ENCODE peak calls at places on chromosome 19, in seven cellular contexts. C, U, M, L, N, A and V are unnamed samples.

GRCh38 chr19:21940684-21941083 is 70.1 kb downstream of the ZNF208 start:
- DNase-seq in C (no peak), U (no peak), M (no peak), L (no peak), N (no peak), A (no peak), V (no peak)

GRCh38 chr19:54665530-54665929 is 2.7 kb downstream of the LILRB4 start:
- DNase-seq in C (no peak), U (no peak), M (no peak), L (no peak), N (no peak), A (no peak), V (no peak)

GRCh38 chr19:30428281-30428680 is 56.1 kb downstream of the ZNF536 start:
- DNase-seq in C (no peak), U (no peak), M (no peak), L (no peak), N (no peak), A (no peak), V (no peak)

GRCh38 chr19:57773488-57773887 is 4.0 kb downstream of the ZNF586 start:
- DNase-seq in C (no peak), U (no peak), M (no peak), L (no peak), N (no peak), A (no peak), V (no peak)

GRCh38 chr19:13056052-13056660 is 46.5 kb downstream of the LYL1 start:
- DNase-seq in C (no peak), U (no peak), M (peak), L (peak), N (no peak), A (peak), V (no peak)

GRCh38 chr19:55096061-55096701 is 20.5 kb downstream of the EPS8L1 start:
- DNase-seq in C (no peak), U (no peak), M (no peak), L (peak), N (no peak), A (no peak), V (no peak)

GRCh38 chr19:12194827-12195500 is 32.1 kb downstream of the ZNF136 start:
- DNase-seq in C (no peak), U (no peak), M (no peak), L (no peak), N (no peak), A (peak), V (no peak)

GRCh38 chr19:855142-855541 is 3.0 kb downstream of the ELANE start:
- DNase-seq in C (no peak), U (no peak), M (no peak), L (no peak), N (no peak), A (no peak), V (no peak)

GRCh38 chr19:13060233-13060963 is 42.3 kb downstream of the LYL1 start:
- DNase-seq in C (no peak), U (no peak), M (no peak), L (peak), N (peak), A (peak), V (no peak)

GRCh38 chr19:13401388-13401787 is 104.9 kb downstream of the CACNA1A start:
- DNase-seq in C (no peak), U (no peak), M (peak), L (peak), N (peak), A (no peak), V (peak)

DNA sequence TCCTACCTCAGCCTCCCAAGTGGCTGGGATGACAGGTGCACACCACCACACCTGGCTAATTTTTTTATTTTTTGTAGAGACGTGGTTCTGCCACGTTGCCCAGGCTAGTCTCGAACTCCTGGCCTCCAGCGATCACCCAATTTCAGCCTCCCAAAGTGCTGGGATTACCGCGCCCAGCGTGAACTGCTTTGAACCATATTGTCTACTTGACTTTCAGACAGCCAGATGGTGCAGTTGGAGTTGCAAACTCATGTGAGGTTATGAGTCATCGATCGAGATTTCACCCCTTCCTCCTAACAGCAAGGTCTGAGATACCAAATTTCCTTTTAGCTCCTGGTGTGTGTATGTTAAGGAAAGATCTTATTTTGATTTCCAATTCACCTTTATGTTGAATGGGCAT is 2.7 kb downstream of the SLC27A1 start:
- DNase-seq in C (no peak), U (no peak), M (peak), L (no peak), N (no peak), A (no peak), V (peak)
- TF ChIP-seq SIN3A in C (no peak), U (no peak), M (no peak), L (no peak), N (no peak), A (no peak), V (no peak)

DNA sequence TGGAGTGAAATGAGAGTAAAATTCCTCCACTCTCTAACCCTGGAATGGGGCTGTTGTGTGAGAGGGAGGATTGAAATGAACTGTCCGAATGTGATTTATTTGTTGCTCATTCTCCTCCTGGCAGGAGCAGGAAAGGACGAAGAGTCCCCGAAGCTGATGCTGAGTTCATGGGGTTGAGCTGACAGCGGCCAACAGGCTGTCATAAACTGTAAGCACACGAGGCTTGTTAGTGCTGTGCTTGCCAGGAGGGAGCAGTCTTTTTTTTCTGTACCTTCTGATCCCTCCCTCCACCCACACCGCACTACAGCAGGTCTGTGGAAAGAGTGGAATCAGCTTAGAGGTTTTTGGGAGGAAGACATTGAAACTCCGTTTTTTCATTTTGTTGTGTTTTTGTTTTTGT is 33.0 kb upstream of the ZNF331 start:
- DNase-seq in C (no peak), U (no peak), M (no peak), L (no peak), N (peak), A (peak), V (no peak)
- TF ChIP-seq SIN3A in C (no peak), U (no peak), M (no peak), L (no peak), N (no peak), A (no peak), V (no peak)

DNA sequence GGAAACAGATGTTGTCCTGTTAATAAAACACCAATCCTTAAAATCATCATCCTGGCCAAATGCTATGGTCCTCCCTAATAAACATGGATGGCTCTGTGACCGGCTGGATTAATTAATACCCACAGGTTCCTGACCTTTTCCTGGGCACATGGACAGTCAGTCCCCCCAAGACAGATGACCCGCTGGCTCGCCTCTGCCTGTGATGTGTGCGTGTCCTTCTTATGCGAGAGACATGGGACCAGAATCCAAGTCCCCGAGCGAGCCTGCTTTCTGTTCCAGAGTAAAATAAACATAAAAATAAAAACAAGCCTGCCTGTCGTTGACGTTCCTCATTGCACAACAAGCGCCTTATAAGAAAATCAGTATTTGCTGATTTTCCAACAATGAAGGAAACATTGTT is 378.3 kb upstream of the TSHZ3 start:
- DNase-seq in C (no peak), U (no peak), M (no peak), L (no peak), N (no peak), A (no peak), V (no peak)
- TF ChIP-seq SIN3A in C (no peak), U (no peak), M (no peak), L (no peak), N (no peak), A (no peak), V (no peak)

GRCh38 chr19:17686592-17687042 is 1.5 kb downstream of the UNC13A start:
- DNase-seq in C (no peak), U (no peak), M (peak), L (peak), N (no peak), A (peak), V (peak)
- TF ChIP-seq SIN3A in C (no peak), U (no peak), M (no peak), L (no peak), N (no peak), A (no peak), V (no peak)

DNA sequence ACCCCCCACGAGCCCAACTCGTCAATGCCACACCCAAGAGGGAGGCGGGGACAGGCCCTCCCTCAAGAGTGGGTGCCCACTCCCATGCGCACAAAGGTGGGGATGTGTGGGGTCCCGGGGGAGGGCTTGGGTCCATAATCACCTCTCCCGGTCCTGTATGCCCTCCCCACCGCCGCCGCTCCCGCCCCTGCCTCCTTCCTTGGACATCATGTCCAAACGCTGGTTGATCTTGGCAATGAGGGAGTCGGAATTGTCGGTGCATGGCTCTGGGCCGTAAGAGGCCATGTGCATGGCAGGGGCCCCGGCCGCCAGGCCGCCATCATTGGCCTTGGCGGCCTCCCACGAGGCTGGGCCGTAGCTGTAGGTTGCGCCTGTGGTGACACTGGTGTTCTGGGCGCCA is 5.9 kb downstream of the AKAP8 start:
- DNase-seq in C (no peak), U (no peak), M (no peak), L (no peak), N (no peak), A (peak), V (peak)
- TF ChIP-seq SIN3A in C (no peak), U (no peak), M (no peak), L (no peak), N (no peak), A (no peak), V (no peak)

DNA sequence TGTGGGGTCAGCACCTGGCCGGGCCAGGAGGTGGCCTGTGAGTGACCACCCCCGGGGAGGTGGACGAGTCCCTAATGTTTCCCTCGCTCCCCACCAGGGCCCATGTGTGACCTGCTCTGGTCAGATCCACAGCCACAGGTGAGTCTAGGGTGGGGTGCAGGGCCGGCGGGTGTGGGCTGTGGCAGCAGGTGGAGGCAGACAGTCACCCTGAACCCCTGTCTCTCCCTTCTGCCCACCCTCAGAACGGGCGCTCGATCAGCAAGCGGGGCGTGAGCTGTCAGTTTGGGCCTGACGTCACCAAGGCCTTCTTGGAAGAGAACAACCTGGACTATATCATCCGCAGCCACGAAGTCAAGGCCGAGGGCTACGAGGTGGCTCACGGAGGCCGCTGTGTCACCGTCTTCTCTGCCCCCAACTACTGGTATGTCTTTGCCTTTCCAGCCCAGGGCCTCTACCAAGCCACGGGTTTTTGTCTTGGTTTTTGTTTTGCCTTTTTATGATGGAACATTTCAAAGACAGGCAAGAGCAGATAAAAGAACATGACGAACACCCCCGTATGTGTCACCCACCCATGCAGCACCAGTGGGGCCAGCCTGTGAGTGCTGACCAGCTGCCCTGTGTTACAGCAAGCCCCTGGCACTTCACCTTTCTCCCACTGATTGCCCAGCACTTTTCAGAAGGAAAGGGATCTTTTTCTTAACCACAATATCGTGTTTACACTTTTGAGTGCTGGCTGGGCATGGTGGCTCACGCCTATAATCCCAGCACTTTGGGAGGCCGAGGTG is 24.9 kb downstream of the CCDC8 start:
- DNase-seq in C (no peak), U (no peak), M (no peak), L (no peak), N (no peak), A (no peak), V (no peak)
- TF ChIP-seq SIN3A in C (no peak), U (no peak), M (no peak), L (no peak), N (no peak), A (no peak), V (no peak)